ENCODE peak calls at places on chromosomes 5 and 9, in nine cellular contexts. G, X, V, W, A, B, N, D and O are unnamed samples.

GRCh38 chr5:38396766-38397165 is 138.4 kb downstream of the EGFLAM start:
- DNase-seq in V (no peak), B (no peak), X (no peak), N (no peak), W (no peak), G (no peak), D (no peak), A (no peak), O (no peak)

GRCh38 chr5:78887384-78888118 is 97.6 kb downstream of the ARSB start:
- DNase-seq in D (no peak), N (no peak), G (no peak), B (no peak), X (no peak), V (no peak), A (no peak), W (no peak), O (no peak)

GRCh38 chr5:74199436-74200210 is 440.9 kb downstream of the ENC1 start:
- DNase-seq in N (no peak), A (no peak), G (no peak), D (no peak), B (no peak), W (no peak), X (no peak), V (no peak), O (no peak)

GRCh38 chr5:459562-460412 is 16.8 kb downstream of the EXOC3 start:
- DNase-seq in G (no peak), D (no peak), W (peak; percentile 4), N (no peak), B (no peak), A (peak; percentile 52), V (peak; percentile 50), X (no peak), O (no peak)

GRCh38 chr9:78132688-78133033 is 101.0 kb upstream of the GNAQ start:
- DNase-seq in V (no peak), B (peak; percentile 49), A (no peak), D (no peak), X (no peak), W (no peak), G (no peak), N (no peak), O (no peak)

GRCh38 chr9:88535932-88536324 is 950 bp downstream of the NXNL2 start:
- DNase-seq in X (no peak), W (no peak), D (no peak), A (peak; percentile 77), V (peak; percentile 76), N (no peak), G (no peak), B (no peak), O (peak; percentile 57)

GRCh38 chr9:93451762-93452709 is 551 bp downstream of the FAM120A start:
- DNase-seq in A (peak; percentile 90), B (peak; percentile 58), D (peak; percentile 35), N (no peak), W (peak; percentile 58), V (peak; percentile 78), G (peak; percentile 58), X (peak; percentile 69), O (no peak)

GRCh38 chr9:112624711-112625707 is 92.9 kb downstream of the INIP start:
- DNase-seq in D (no peak), N (no peak), X (no peak), B (no peak), G (no peak), V (no peak), A (no peak), W (no peak), O (no peak)

GRCh38 chr5:32600057-32600622 is 14.8 kb downstream of the SUB1 start:
- DNase-seq in D (no peak), X (no peak), A (no peak), B (peak; percentile 81), W (no peak), N (no peak), G (no peak), V (no peak), O (no peak)

GRCh38 chr9:114790521-114790920 is 15.3 kb downstream of the TNFSF15 start:
- DNase-seq in N (no peak), D (no peak), W (no peak), A (no peak), B (no peak), V (no peak), X (no peak), G (no peak), O (no peak)

GRCh38 chr9:138033950-138034349 is 156.4 kb downstream of the CACNA1B start:
- DNase-seq in N (no peak), G (no peak), A (no peak), D (no peak), W (no peak), B (no peak), V (no peak), X (no peak), O (peak; percentile 3)
- H3K9me3 ChIP-seq in N (no peaks in the 10 kb centered on the region), G (peaks cover 6% of the 10 kb centered on the region), A (no peaks in the 10 kb centered on the region), D (no peaks in the 10 kb centered on the region), W (no peaks in the 10 kb centered on the region), B (no peaks in the 10 kb centered on the region), V (no peaks in the 10 kb centered on the region), X (peaks cover 8% of the 10 kb centered on the region), O (no peaks in the 10 kb centered on the region)

DNA sequence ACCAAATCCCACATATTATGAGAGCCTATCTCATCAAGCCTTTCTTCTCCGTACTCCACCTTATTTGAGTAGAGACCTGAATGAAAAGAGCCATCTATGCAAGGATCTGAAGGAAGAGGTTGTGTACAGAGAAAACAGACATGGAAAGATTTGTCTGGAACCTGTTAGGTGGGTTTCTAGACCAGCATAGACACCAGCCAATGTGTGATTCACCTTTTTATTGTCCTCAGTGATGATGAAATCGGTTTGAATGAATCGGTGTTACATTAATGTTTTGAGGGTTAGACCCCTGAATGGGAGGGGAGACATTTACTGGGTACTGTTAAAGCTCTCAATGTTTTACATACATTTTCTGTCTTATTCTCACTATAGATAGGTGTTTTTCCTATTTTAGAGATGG is 223.6 kb downstream of the NMUR2 start:
- DNase-seq in V (no peak), W (no peak), B (no peak), G (no peak), D (no peak), N (no peak), X (no peak), A (no peak), O (no peak)
- TF ChIP-seq POLR2AphosphoS5 in V (no peak), W (no peak), B (no peak), G (no peak), D (no peak), N (no peak), X (no peak), A (no peak), O (no peak)

DNA sequence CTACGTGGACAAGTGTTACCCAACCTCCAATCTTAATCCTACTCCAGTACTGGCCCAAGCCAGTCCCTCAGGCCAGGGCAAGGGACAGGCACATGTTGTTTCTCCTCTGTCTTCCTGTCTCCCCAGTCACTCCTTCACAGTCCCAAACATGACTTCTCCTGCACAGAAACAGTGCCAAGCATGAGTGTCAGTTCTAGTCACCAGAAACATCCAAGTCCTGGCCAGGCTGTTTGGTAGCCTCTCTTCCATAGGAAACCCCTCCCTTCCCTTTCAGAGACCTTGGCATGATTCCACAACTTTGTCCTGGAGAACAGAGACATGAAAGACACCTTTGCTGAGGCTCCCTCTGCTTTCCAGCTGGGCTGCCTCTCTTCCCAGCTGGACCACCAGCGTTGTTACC is 56.2 kb upstream of the SLC2A8 start:
- DNase-seq in G (no peak), B (peak; percentile 33), W (no peak), A (no peak), X (no peak), N (no peak), V (no peak), D (no peak), O (no peak)
- H3K27ac ChIP-seq in G (no peak overlapping the region), B (no peak overlapping the region), W (no peak overlapping the region), A (peak overlapping the region; percentile 52), X (no peak overlapping the region), N (no peak overlapping the region), V (no peak overlapping the region), D (no peak overlapping the region), O (peak overlapping the region; percentile 17)

GRCh38 chr5:3590967-3591900 is 4.4 kb upstream of the IRX1 start:
- DNase-seq in D (no peak), A (peak; percentile 82), G (no peak), N (no peak), W (no peak), B (no peak), V (no peak), X (peak; percentile 17), O (no peak)
- H3K9me3 ChIP-seq in D (no peaks in the 10 kb centered on the region), A (no peaks in the 10 kb centered on the region), G (no peaks in the 10 kb centered on the region), N (no peaks in the 10 kb centered on the region), W (no peaks in the 10 kb centered on the region), B (no peaks in the 10 kb centered on the region), V (no peaks in the 10 kb centered on the region), X (no peaks in the 10 kb centered on the region), O (no peaks in the 10 kb centered on the region)

DNA sequence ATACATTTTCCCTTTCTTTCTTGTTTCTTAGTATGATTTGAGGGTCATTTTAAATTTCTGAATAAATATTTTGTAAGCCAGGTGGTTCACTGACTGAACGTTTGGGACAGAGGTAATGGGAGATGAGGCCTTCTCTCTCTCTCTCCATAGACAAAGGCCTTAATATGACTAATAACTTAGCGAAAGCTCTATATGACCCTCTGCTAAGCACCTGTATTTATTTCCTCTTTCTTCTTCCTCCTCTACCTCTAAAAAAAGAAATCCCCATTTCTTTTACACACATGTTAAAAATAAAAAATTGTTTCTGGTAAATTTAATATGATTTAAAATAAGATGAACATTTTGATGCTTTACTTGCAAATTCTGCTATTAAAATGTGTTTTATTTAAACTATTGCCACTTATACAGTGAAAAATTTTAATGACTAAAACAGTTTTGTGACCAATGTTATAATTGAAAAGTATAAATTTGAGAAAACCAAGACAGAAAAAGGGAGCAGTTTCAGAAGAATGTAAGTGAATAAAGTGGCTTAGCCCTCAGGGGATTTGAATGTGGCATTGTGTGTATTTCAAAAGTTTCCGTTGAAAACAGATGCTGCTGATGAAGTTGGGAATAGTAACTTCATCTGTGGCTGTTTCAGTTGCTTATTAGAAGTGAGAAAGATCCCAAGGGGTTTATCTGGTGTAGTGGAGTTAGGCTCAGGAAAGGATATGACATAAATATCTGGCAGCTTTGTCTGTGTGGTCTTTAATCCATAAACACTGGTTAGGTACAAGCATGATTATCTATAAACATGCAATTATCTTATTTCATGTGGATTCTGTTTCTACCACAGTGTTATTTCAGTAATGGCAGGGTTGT is 128.6 kb upstream of the GRHPR start:
- DNase-seq in W (no peak), D (peak; percentile 18), N (no peak), B (peak; percentile 43), G (no peak), A (no peak), X (peak; percentile 36), V (no peak), O (no peak)
- TF ChIP-seq POLR2AphosphoS5 in W (no peak), D (no peak), N (no peak), B (no peak), G (no peak), A (no peak), X (no peak), V (no peak), O (no peak)

GRCh38 chr5:112918679-112919078 is 3.3 kb downstream of the REEP5 start:
- DNase-seq in G (no peak), A (no peak), X (no peak), V (no peak), D (no peak), B (no peak), N (no peak), W (no peak), O (no peak)
- H3K27ac ChIP-seq in G (no peak overlapping the region), A (peak overlapping the region; percentile 13), X (no peak overlapping the region), V (no peak overlapping the region), D (no peak overlapping the region), B (no peak overlapping the region), N (no peak overlapping the region), W (no peak overlapping the region), O (peak overlapping the region; percentile 8)

DNA sequence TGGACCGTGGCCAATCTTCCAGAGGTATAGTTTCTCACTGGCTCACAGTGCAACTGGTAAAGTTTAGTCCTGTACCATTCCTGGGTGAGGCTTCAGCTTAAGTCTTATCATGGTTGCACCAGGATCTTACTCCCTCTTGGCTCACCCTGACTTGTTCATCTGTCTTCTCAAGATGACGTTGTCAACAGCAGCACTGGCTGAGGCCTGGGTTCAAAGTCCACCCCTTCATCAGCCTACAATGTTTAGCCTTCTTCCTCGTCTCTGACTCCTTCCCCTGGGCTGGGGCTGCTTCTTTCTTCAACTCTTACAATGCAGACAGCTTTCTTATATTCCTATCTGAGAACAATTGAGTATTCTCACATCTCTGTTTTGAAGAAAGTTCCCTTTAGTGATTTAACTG is 311.1 kb upstream of the CLINT1 start:
- DNase-seq in V (no peak), X (no peak), W (peak; percentile 66), D (no peak), B (no peak), G (peak; percentile 43), N (no peak), A (no peak), O (no peak)
- H3K9me3 ChIP-seq in V (no peaks in the 10 kb centered on the region), X (no peaks in the 10 kb centered on the region), W (no peaks in the 10 kb centered on the region), D (no peaks in the 10 kb centered on the region), B (no peaks in the 10 kb centered on the region), G (no peaks in the 10 kb centered on the region), N (no peaks in the 10 kb centered on the region), A (no peaks in the 10 kb centered on the region), O (no peaks in the 10 kb centered on the region)